ENCODE peak calls at places on chromosomes 4 and X, in seven cellular contexts. One of them, this sample, is unnamed.

GRCh38 chrX:134482371-134482770 is 22.4 kb downstream of the HPRT1 start:
- DNase-seq in kidney tubule cell: no peak
- DNase-seq in stimulated activated CD8-positive, alpha-beta memory T cell treated with anti-CD3 and anti-CD28 coated beads, Interleukin-12 subunit alpha, Interleukin-12 subunit beta, amount 100 ng/mL, for 4 hours: no peak
- DNase-seq in NCI-H748 treated with DMSO at 0.1 percent for 48 hours: no peak
- DNase-seq in GM04504: no peak
- DNase-seq in activated CD4-positive, CD25-positive, alpha-beta regulatory T cell: no peak
- DNase-seq in ecto neural progenitor cell: no peak
- DNase-seq in this sample: no peak

GRCh38 chr4:6054162-6054922 is 36.1 kb upstream of the C4orf50 start:
- DNase-seq in GM04504: no peak
- DNase-seq in activated CD4-positive, CD25-positive, alpha-beta regulatory T cell: no peak
- DNase-seq in stimulated activated CD8-positive, alpha-beta memory T cell treated with anti-CD3 and anti-CD28 coated beads, Interleukin-12 subunit alpha, Interleukin-12 subunit beta, amount 100 ng/mL, for 4 hours: no peak
- DNase-seq in kidney tubule cell: no peak
- DNase-seq in NCI-H748 treated with DMSO at 0.1 percent for 48 hours: no peak
- DNase-seq in ecto neural progenitor cell: no peak
- DNase-seq in this sample: no peak

GRCh38 chrX:154373340-154374306 is 811 bp downstream of the FLNA start:
- DNase-seq in kidney tubule cell: peak
- DNase-seq in NCI-H748 treated with DMSO at 0.1 percent for 48 hours: peak
- DNase-seq in GM04504: peak
- DNase-seq in stimulated activated CD8-positive, alpha-beta memory T cell treated with anti-CD3 and anti-CD28 coated beads, Interleukin-12 subunit alpha, Interleukin-12 subunit beta, amount 100 ng/mL, for 4 hours: no peak
- DNase-seq in activated CD4-positive, CD25-positive, alpha-beta regulatory T cell: no peak
- DNase-seq in ecto neural progenitor cell: peak
- DNase-seq in this sample: peak

GRCh38 chr4:183182873-183183725 is 84.0 kb downstream of the WWC2 start:
- DNase-seq in stimulated activated CD8-positive, alpha-beta memory T cell treated with anti-CD3 and anti-CD28 coated beads, Interleukin-12 subunit alpha, Interleukin-12 subunit beta, amount 100 ng/mL, for 4 hours: no peak
- DNase-seq in ecto neural progenitor cell: peak
- DNase-seq in kidney tubule cell: peak
- DNase-seq in activated CD4-positive, CD25-positive, alpha-beta regulatory T cell: no peak
- DNase-seq in GM04504: peak
- DNase-seq in NCI-H748 treated with DMSO at 0.1 percent for 48 hours: peak
- DNase-seq in this sample: peak

GRCh38 chr4:142435599-142436235 is 410.4 kb downstream of the INPP4B start:
- DNase-seq in kidney tubule cell: no peak
- DNase-seq in NCI-H748 treated with DMSO at 0.1 percent for 48 hours: no peak
- DNase-seq in GM04504: no peak
- DNase-seq in stimulated activated CD8-positive, alpha-beta memory T cell treated with anti-CD3 and anti-CD28 coated beads, Interleukin-12 subunit alpha, Interleukin-12 subunit beta, amount 100 ng/mL, for 4 hours: no peak
- DNase-seq in ecto neural progenitor cell: peak
- DNase-seq in activated CD4-positive, CD25-positive, alpha-beta regulatory T cell: no peak
- DNase-seq in this sample: peak

GRCh38 chrX:102899940-102900916 is 36.8 kb upstream of the RAB40AL start:
- DNase-seq in activated CD4-positive, CD25-positive, alpha-beta regulatory T cell: peak
- DNase-seq in ecto neural progenitor cell: peak
- DNase-seq in GM04504: peak
- DNase-seq in kidney tubule cell: peak
- DNase-seq in stimulated activated CD8-positive, alpha-beta memory T cell treated with anti-CD3 and anti-CD28 coated beads, Interleukin-12 subunit alpha, Interleukin-12 subunit beta, amount 100 ng/mL, for 4 hours: peak
- DNase-seq in NCI-H748 treated with DMSO at 0.1 percent for 48 hours: peak
- DNase-seq in this sample: peak

GRCh38 chr4:128517739-128518510 is 230.3 kb upstream of the PGRMC2 start:
- DNase-seq in kidney tubule cell: peak
- DNase-seq in ecto neural progenitor cell: no peak
- DNase-seq in GM04504: peak
- DNase-seq in NCI-H748 treated with DMSO at 0.1 percent for 48 hours: no peak
- DNase-seq in stimulated activated CD8-positive, alpha-beta memory T cell treated with anti-CD3 and anti-CD28 coated beads, Interleukin-12 subunit alpha, Interleukin-12 subunit beta, amount 100 ng/mL, for 4 hours: no peak
- DNase-seq in activated CD4-positive, CD25-positive, alpha-beta regulatory T cell: no peak
- DNase-seq in this sample: peak

GRCh38 chr4:8037150-8037769 is 97.6 kb upstream of the AFAP1 start:
- DNase-seq in activated CD4-positive, CD25-positive, alpha-beta regulatory T cell: no peak
- DNase-seq in kidney tubule cell: no peak
- DNase-seq in stimulated activated CD8-positive, alpha-beta memory T cell treated with anti-CD3 and anti-CD28 coated beads, Interleukin-12 subunit alpha, Interleukin-12 subunit beta, amount 100 ng/mL, for 4 hours: no peak
- DNase-seq in NCI-H748 treated with DMSO at 0.1 percent for 48 hours: no peak
- DNase-seq in GM04504: no peak
- DNase-seq in ecto neural progenitor cell: no peak
- DNase-seq in this sample: no peak

GRCh38 chrX:151762802-151763201 is 28.3 kb downstream of the CNGA2 start:
- DNase-seq in NCI-H748 treated with DMSO at 0.1 percent for 48 hours: no peak
- DNase-seq in kidney tubule cell: no peak
- DNase-seq in activated CD4-positive, CD25-positive, alpha-beta regulatory T cell: no peak
- DNase-seq in ecto neural progenitor cell: no peak
- DNase-seq in stimulated activated CD8-positive, alpha-beta memory T cell treated with anti-CD3 and anti-CD28 coated beads, Interleukin-12 subunit alpha, Interleukin-12 subunit beta, amount 100 ng/mL, for 4 hours: no peak
- DNase-seq in GM04504: no peak
- DNase-seq in this sample: peak

GRCh38 chr4:154416183-154416543 is 75.4 kb downstream of the DCHS2 start:
- DNase-seq in NCI-H748 treated with DMSO at 0.1 percent for 48 hours: no peak
- DNase-seq in ecto neural progenitor cell: peak
- DNase-seq in activated CD4-positive, CD25-positive, alpha-beta regulatory T cell: no peak
- DNase-seq in kidney tubule cell: no peak
- DNase-seq in stimulated activated CD8-positive, alpha-beta memory T cell treated with anti-CD3 and anti-CD28 coated beads, Interleukin-12 subunit alpha, Interleukin-12 subunit beta, amount 100 ng/mL, for 4 hours: no peak
- DNase-seq in GM04504: no peak
- DNase-seq in this sample: peak